ENCODE peak calls at places on chromosome 7, in eight cellular contexts. One of them, this sample, is unnamed.

GRCh38 chr7:135154734-135155133 is 6.9 kb downstream of the TMEM140 start:
- DNase-seq in ovary: no peak
- DNase-seq in CD8-positive, alpha-beta T cell: no peak
- DNase-seq in heart right ventricle: no peak
- DNase-seq in colonic mucosa: no peak
- DNase-seq in IMR-90: no peak
- DNase-seq in mesenchymal stem cell: no peak
- DNase-seq in tibial artery: no peak
- DNase-seq in this sample: no peak

GRCh38 chr7:3549598-3549997 is 248.5 kb downstream of the SDK1 start:
- DNase-seq in ovary: no peak
- DNase-seq in CD8-positive, alpha-beta T cell: no peak
- DNase-seq in heart right ventricle: no peak
- DNase-seq in colonic mucosa: no peak
- DNase-seq in IMR-90: no peak
- DNase-seq in mesenchymal stem cell: no peak
- DNase-seq in tibial artery: no peak
- DNase-seq in this sample: no peak

GRCh38 chr7:49398236-49398635 is 375.2 kb upstream of the VWC2 start:
- DNase-seq in ovary: no peak
- DNase-seq in CD8-positive, alpha-beta T cell: no peak
- DNase-seq in heart right ventricle: no peak
- DNase-seq in colonic mucosa: no peak
- DNase-seq in IMR-90: no peak
- DNase-seq in mesenchymal stem cell: no peak
- DNase-seq in tibial artery: no peak
- DNase-seq in this sample: no peak

GRCh38 chr7:22723171-22723601 is 3.8 kb upstream of the IL6 start:
- DNase-seq in ovary: no peak
- DNase-seq in CD8-positive, alpha-beta T cell: no peak
- DNase-seq in heart right ventricle: peak
- DNase-seq in colonic mucosa: peak
- DNase-seq in IMR-90: peak
- DNase-seq in mesenchymal stem cell: peak
- DNase-seq in tibial artery: peak
- DNase-seq in this sample: peak

GRCh38 chr7:92723978-92724377 is 112.4 kb downstream of the CDK6 start:
- DNase-seq in ovary: no peak
- DNase-seq in CD8-positive, alpha-beta T cell: no peak
- DNase-seq in heart right ventricle: no peak
- DNase-seq in colonic mucosa: no peak
- DNase-seq in IMR-90: no peak
- DNase-seq in mesenchymal stem cell: peak
- DNase-seq in tibial artery: peak
- DNase-seq in this sample: no peak

GRCh38 chr7:77427996-77428603 is 12.0 kb upstream of the GSAP start:
- DNase-seq in ovary: no peak
- DNase-seq in CD8-positive, alpha-beta T cell: no peak
- DNase-seq in heart right ventricle: no peak
- DNase-seq in colonic mucosa: no peak
- DNase-seq in IMR-90: peak
- DNase-seq in mesenchymal stem cell: peak
- DNase-seq in tibial artery: no peak
- DNase-seq in this sample: peak

GRCh38 chr7:157737151-157738063 is 400.6 kb downstream of the DNAJB6 start:
- DNase-seq in ovary: no peak
- DNase-seq in CD8-positive, alpha-beta T cell: no peak
- DNase-seq in heart right ventricle: no peak
- DNase-seq in colonic mucosa: no peak
- DNase-seq in IMR-90: no peak
- DNase-seq in mesenchymal stem cell: no peak
- DNase-seq in tibial artery: no peak
- DNase-seq in this sample: no peak

GRCh38 chr7:140236626-140237025 is 59.8 kb upstream of the KDM7A start:
- DNase-seq in ovary: no peak
- DNase-seq in CD8-positive, alpha-beta T cell: no peak
- DNase-seq in heart right ventricle: no peak
- DNase-seq in colonic mucosa: no peak
- DNase-seq in IMR-90: no peak
- DNase-seq in mesenchymal stem cell: no peak
- DNase-seq in tibial artery: no peak
- DNase-seq in this sample: no peak

GRCh38 chr7:3109516-3109915 is 65.8 kb upstream of the CARD11 start:
- DNase-seq in ovary: no peak
- DNase-seq in CD8-positive, alpha-beta T cell: no peak
- DNase-seq in heart right ventricle: no peak
- DNase-seq in colonic mucosa: no peak
- DNase-seq in IMR-90: no peak
- DNase-seq in mesenchymal stem cell: no peak
- DNase-seq in tibial artery: no peak
- DNase-seq in this sample: no peak

GRCh38 chr7:77570330-77571011 is 33.4 kb downstream of the PTPN12 start:
- DNase-seq in ovary: no peak
- DNase-seq in CD8-positive, alpha-beta T cell: no peak
- DNase-seq in heart right ventricle: no peak
- DNase-seq in colonic mucosa: no peak
- DNase-seq in IMR-90: peak
- DNase-seq in mesenchymal stem cell: peak
- DNase-seq in tibial artery: no peak
- DNase-seq in this sample: peak

GRCh38 chr7:69457912-69458491 is 140.3 kb upstream of the AUTS2 start:
- DNase-seq in ovary: no peak
- DNase-seq in CD8-positive, alpha-beta T cell: no peak
- DNase-seq in heart right ventricle: peak
- DNase-seq in colonic mucosa: no peak
- DNase-seq in IMR-90: no peak
- DNase-seq in mesenchymal stem cell: no peak
- DNase-seq in tibial artery: no peak
- DNase-seq in this sample: no peak

GRCh38 chr7:16743207-16743606 is 10.3 kb upstream of the TSPAN13 start:
- DNase-seq in ovary: no peak
- DNase-seq in CD8-positive, alpha-beta T cell: no peak
- DNase-seq in heart right ventricle: no peak
- DNase-seq in colonic mucosa: no peak
- DNase-seq in IMR-90: peak
- DNase-seq in mesenchymal stem cell: peak
- DNase-seq in tibial artery: no peak
- DNase-seq in this sample: no peak

GRCh38 chr7:25407053-25407452 is 178.8 kb upstream of the NPVF start:
- DNase-seq in ovary: no peak
- DNase-seq in CD8-positive, alpha-beta T cell: no peak
- DNase-seq in heart right ventricle: no peak
- DNase-seq in colonic mucosa: no peak
- DNase-seq in IMR-90: no peak
- DNase-seq in mesenchymal stem cell: no peak
- DNase-seq in tibial artery: no peak
- DNase-seq in this sample: no peak

GRCh38 chr7:25405736-25406135 is 177.4 kb upstream of the NPVF start:
- DNase-seq in ovary: peak
- DNase-seq in CD8-positive, alpha-beta T cell: no peak
- DNase-seq in heart right ventricle: no peak
- DNase-seq in colonic mucosa: no peak
- DNase-seq in IMR-90: no peak
- DNase-seq in mesenchymal stem cell: peak
- DNase-seq in tibial artery: no peak
- DNase-seq in this sample: no peak

GRCh38 chr7:25409897-25410635 is 181.8 kb upstream of the NPVF start:
- DNase-seq in ovary: no peak
- DNase-seq in CD8-positive, alpha-beta T cell: no peak
- DNase-seq in heart right ventricle: no peak
- DNase-seq in colonic mucosa: no peak
- DNase-seq in IMR-90: no peak
- DNase-seq in mesenchymal stem cell: no peak
- DNase-seq in tibial artery: no peak
- DNase-seq in this sample: no peak

GRCh38 chr7:25407932-25408480 is 179.7 kb upstream of the NPVF start:
- DNase-seq in ovary: no peak
- DNase-seq in CD8-positive, alpha-beta T cell: no peak
- DNase-seq in heart right ventricle: no peak
- DNase-seq in colonic mucosa: no peak
- DNase-seq in IMR-90: no peak
- DNase-seq in mesenchymal stem cell: no peak
- DNase-seq in tibial artery: no peak
- DNase-seq in this sample: no peak

DNA sequence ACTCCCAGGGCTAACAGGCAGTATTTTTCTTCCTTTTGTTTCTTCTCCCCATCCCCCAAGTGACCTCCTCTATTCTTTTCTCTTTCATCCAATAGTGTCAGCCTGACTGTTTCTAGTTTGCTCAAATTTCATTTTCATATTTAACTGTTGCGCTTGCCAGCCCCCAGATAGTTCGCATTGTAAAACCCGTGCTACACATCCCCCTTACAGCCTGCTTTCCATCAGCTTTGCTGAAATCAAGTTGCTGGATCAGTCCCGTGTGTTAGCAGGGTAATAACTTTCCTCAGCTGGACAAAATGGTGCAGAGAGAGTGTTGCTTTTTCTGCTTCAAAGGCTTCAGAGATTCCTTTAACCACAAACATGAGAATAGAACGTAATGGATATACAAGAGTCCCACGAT is 180.6 kb upstream of the NPVF start:
- DNase-seq in ovary: no peak
- DNase-seq in CD8-positive, alpha-beta T cell: no peak
- DNase-seq in heart right ventricle: no peak
- DNase-seq in colonic mucosa: no peak
- DNase-seq in IMR-90: no peak
- DNase-seq in mesenchymal stem cell: no peak
- DNase-seq in tibial artery: no peak
- DNase-seq in this sample: no peak
- H3K27ac ChIP-seq in ovary: no peak
- H3K27ac ChIP-seq in CD8-positive, alpha-beta T cell: no peak
- H3K27ac ChIP-seq in heart right ventricle: no peak
- H3K27ac ChIP-seq in colonic mucosa: no peak
- H3K27ac ChIP-seq in IMR-90: no peak
- H3K27ac ChIP-seq in mesenchymal stem cell: no peak
- H3K27ac ChIP-seq in tibial artery: no peak
- H3K27ac ChIP-seq in this sample: no peak

GRCh38 chr7:142697270-142697669 is 52.0 kb upstream of the PRSS1 start:
- DNase-seq in ovary: no peak
- DNase-seq in CD8-positive, alpha-beta T cell: no peak
- DNase-seq in heart right ventricle: no peak
- DNase-seq in colonic mucosa: no peak
- DNase-seq in IMR-90: no peak
- DNase-seq in mesenchymal stem cell: no peak
- DNase-seq in tibial artery: no peak
- DNase-seq in this sample: no peak

GRCh38 chr7:142693911-142694310 is 55.4 kb upstream of the PRSS1 start:
- DNase-seq in ovary: no peak
- DNase-seq in CD8-positive, alpha-beta T cell: no peak
- DNase-seq in heart right ventricle: no peak
- DNase-seq in colonic mucosa: no peak
- DNase-seq in IMR-90: no peak
- DNase-seq in mesenchymal stem cell: no peak
- DNase-seq in tibial artery: no peak
- DNase-seq in this sample: no peak

GRCh38 chr7:142690554-142691182 is 58.6 kb upstream of the PRSS1 start:
- DNase-seq in ovary: no peak
- DNase-seq in CD8-positive, alpha-beta T cell: no peak
- DNase-seq in heart right ventricle: no peak
- DNase-seq in colonic mucosa: no peak
- DNase-seq in IMR-90: no peak
- DNase-seq in mesenchymal stem cell: no peak
- DNase-seq in tibial artery: no peak
- DNase-seq in this sample: no peak

GRCh38 chr7:142698429-142698828 is 50.8 kb upstream of the PRSS1 start:
- DNase-seq in ovary: no peak
- DNase-seq in CD8-positive, alpha-beta T cell: no peak
- DNase-seq in heart right ventricle: no peak
- DNase-seq in colonic mucosa: no peak
- DNase-seq in IMR-90: no peak
- DNase-seq in mesenchymal stem cell: no peak
- DNase-seq in tibial artery: no peak
- DNase-seq in this sample: no peak

DNA sequence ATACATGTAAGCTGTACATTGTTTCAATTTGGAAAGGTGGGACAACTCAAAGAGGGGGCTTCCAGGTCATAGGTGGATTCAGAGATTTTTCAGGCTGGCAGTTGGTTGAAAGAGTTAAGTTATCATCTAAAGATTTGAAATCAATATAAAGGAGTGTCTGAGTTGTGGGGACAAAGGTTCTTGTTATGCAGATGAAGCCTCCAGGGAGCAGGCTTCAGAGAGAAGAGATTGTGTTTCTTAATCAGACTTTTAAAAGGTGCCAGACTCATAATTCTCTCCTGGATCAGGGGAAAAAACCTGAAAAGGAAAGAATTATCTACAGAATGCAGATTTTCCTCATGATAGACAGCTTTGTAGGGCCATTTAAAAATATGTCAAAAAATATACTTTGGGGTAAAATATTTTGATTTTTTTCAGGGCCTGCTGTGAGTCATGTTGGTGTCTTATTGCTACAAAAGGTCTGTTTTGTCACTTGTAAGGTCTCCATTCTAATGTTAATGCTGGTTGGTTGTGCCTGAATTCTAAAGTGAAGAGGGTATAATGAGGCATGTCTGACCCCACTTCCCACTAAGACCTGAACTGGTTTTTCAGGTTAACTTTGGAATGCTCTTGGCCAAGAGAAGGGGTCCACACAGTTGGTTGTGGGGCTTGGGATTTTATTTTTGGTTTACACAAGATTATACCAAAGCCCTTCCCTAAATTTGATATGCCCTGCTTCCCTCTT is 52.7 kb upstream of the PRSS1 start:
- DNase-seq in ovary: no peak
- DNase-seq in CD8-positive, alpha-beta T cell: no peak
- DNase-seq in heart right ventricle: no peak
- DNase-seq in colonic mucosa: no peak
- DNase-seq in IMR-90: no peak
- DNase-seq in mesenchymal stem cell: no peak
- DNase-seq in tibial artery: no peak
- DNase-seq in this sample: no peak
- H3K4me3 ChIP-seq in ovary: no peak
- H3K4me3 ChIP-seq in CD8-positive, alpha-beta T cell: no peak
- H3K4me3 ChIP-seq in heart right ventricle: no peak
- H3K4me3 ChIP-seq in colonic mucosa: no peak
- H3K4me3 ChIP-seq in IMR-90: no peak
- H3K4me3 ChIP-seq in mesenchymal stem cell: no peak
- H3K4me3 ChIP-seq in tibial artery: no peak
- H3K4me3 ChIP-seq in this sample: no peak

DNA sequence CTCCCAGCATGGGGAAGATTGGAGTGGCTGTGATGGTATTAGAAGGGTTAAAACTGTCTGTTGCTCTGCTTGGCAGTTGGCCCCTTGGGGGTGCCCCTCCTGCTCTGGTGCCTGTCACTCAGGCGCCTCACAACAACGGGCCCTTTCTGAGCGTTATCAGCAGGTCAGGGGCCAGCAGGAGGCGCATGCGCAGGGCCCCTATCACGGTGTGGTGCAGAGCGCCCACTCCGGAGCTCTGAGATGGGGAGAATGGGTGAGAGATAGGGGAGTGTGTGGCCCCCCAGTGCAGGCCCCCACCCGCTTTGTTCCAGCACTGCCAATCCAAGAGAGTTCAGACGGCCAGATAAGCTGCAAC is 24.8 kb downstream of the GBX1 start:
- DNase-seq in ovary: no peak
- DNase-seq in CD8-positive, alpha-beta T cell: no peak
- DNase-seq in heart right ventricle: no peak
- DNase-seq in colonic mucosa: no peak
- DNase-seq in IMR-90: no peak
- DNase-seq in mesenchymal stem cell: no peak
- DNase-seq in tibial artery: no peak
- DNase-seq in this sample: no peak
- H3K27ac ChIP-seq in ovary: no peak
- H3K27ac ChIP-seq in CD8-positive, alpha-beta T cell: no peak
- H3K27ac ChIP-seq in heart right ventricle: no peak
- H3K27ac ChIP-seq in colonic mucosa: no peak
- H3K27ac ChIP-seq in IMR-90: no peak
- H3K27ac ChIP-seq in mesenchymal stem cell: no peak
- H3K27ac ChIP-seq in tibial artery: no peak
- H3K27ac ChIP-seq in this sample: no peak

GRCh38 chr7:75019800-75020199 is 53.8 kb downstream of the RCC1L start:
- DNase-seq in ovary: no peak
- DNase-seq in CD8-positive, alpha-beta T cell: no peak
- DNase-seq in heart right ventricle: no peak
- DNase-seq in colonic mucosa: no peak
- DNase-seq in IMR-90: no peak
- DNase-seq in mesenchymal stem cell: no peak
- DNase-seq in tibial artery: no peak
- DNase-seq in this sample: no peak
- H3K4me3 ChIP-seq in ovary: no peak
- H3K4me3 ChIP-seq in CD8-positive, alpha-beta T cell: no peak
- H3K4me3 ChIP-seq in heart right ventricle: no peak
- H3K4me3 ChIP-seq in colonic mucosa: no peak
- H3K4me3 ChIP-seq in IMR-90: no peak
- H3K4me3 ChIP-seq in mesenchymal stem cell: no peak
- H3K4me3 ChIP-seq in tibial artery: no peak
- H3K4me3 ChIP-seq in this sample: no peak